ENCODE peak calls at places on chromosomes 13 and 19, in ten cellular contexts. H is suprapubic skin, E is germinal center, G is uterus, T is NCI-H1436, Z is aorta, N is NCI-H1092, Y is T follicular helper cell, V is NCI-H1417, R is neural progenitor cell. X is an unnamed sample.

GRCh38 chr19:39304701-39305571 is 8.7 kb downstream of the IFNL1 start:
- DNase-seq in H (peak), T (no peak), R (no peak), E (no peak), Z (peak), Y (no peak), G (no peak), N (no peak), V (no peak), X (no peak)

GRCh38 chr19:17950310-17951150 is 16.4 kb upstream of the KCNN1 start:
- DNase-seq in Z (peak), R (peak), E (no peak), T (peak), G (no peak), H (no peak), Y (peak), N (peak), V (peak), X (no peak)

GRCh38 chr19:18776736-18777135 is 14.4 kb downstream of the COMP start:
- DNase-seq in H (no peak), R (no peak), E (no peak), V (no peak), Y (no peak), Z (no peak), N (no peak), G (no peak), T (no peak), X (no peak)

GRCh38 chr19:22893855-22894270 is 61.8 kb downstream of the ZNF723 start:
- DNase-seq in E (no peak), H (no peak), N (no peak), Y (no peak), G (no peak), Z (no peak), V (no peak), R (no peak), T (no peak), X (no peak)

GRCh38 chr13:79541426-79542049 is 60.6 kb downstream of the NDFIP2 start:
- DNase-seq in R (peak), H (no peak), G (no peak), V (peak), Y (no peak), T (peak), E (peak), Z (no peak), N (peak), X (no peak)

GRCh38 chr19:35901854-35902661 is at the start of gene HCST:
- DNase-seq in N (no peak), Z (peak), T (no peak), H (no peak), V (no peak), E (peak), Y (peak), G (no peak), R (no peak), X (no peak)

GRCh38 chr13:25378528-25378927 is 6.8 kb downstream of the ATP8A2 start:
- DNase-seq in Z (no peak), T (no peak), N (no peak), E (no peak), V (no peak), R (no peak), G (no peak), Y (no peak), H (no peak), X (no peak)

GRCh38 chr13:42574011-42574410 is at the start of gene TNFSF11:
- DNase-seq in R (peak), Y (no peak), N (no peak), H (no peak), E (peak), Z (no peak), G (no peak), V (no peak), T (no peak), X (no peak)

GRCh38 chr13:104831823-104832222 is 1703.6 kb downstream of the EFNB2 start:
- DNase-seq in R (peak), E (no peak), Y (no peak), G (no peak), H (no peak), V (peak), N (no peak), Z (no peak), T (no peak), X (no peak)

GRCh38 chr19:13860679-13861391 is 16.1 kb upstream of the NANOS3 start:
- DNase-seq in T (no peak), Z (no peak), N (no peak), H (no peak), V (no peak), R (no peak), G (no peak), E (no peak), Y (no peak), X (no peak)

GRCh38 chr13:75666646-75667351 is 30.7 kb downstream of the LMO7 start:
- DNase-seq in E (no peak), N (no peak), Z (no peak), G (no peak), V (no peak), H (no peak), T (no peak), R (no peak), Y (no peak), X (no peak)

GRCh38 chr19:7874857-7875393 is 735 bp upstream of the PRR36 start:
- DNase-seq in G (no peak), T (no peak), Z (no peak), E (no peak), H (no peak), R (no peak), Y (no peak), N (no peak), V (no peak), X (no peak)

GRCh38 chr19:57759096-57759495 is 10.4 kb upstream of the ZNF586 start:
- DNase-seq in T (no peak), N (no peak), G (no peak), E (no peak), V (no peak), Z (no peak), Y (no peak), H (no peak), R (no peak), X (no peak)

GRCh38 chr19:57788114-57788692 is 18.7 kb downstream of the ZNF586 start:
- DNase-seq in G (no peak), T (no peak), R (no peak), N (no peak), V (no peak), H (no peak), Z (no peak), Y (no peak), E (no peak), X (no peak)

GRCh38 chr19:2602391-2603181 is 99.9 kb downstream of the GNG7 start:
- DNase-seq in N (no peak), V (no peak), G (peak), R (peak), T (no peak), H (peak), Z (peak), Y (no peak), E (no peak), X (no peak)

GRCh38 chr19:49808762-49809154 is 4.3 kb downstream of the FUZ start:
- DNase-seq in H (peak), E (peak), G (peak), Z (peak), V (peak), N (peak), T (peak), Y (peak), R (peak), X (peak)

GRCh38 chr19:5676105-5676671 is 4.1 kb downstream of the MICOS13 start:
- DNase-seq in V (no peak), H (no peak), G (no peak), Y (no peak), N (no peak), E (no peak), R (no peak), Z (no peak), T (no peak), X (no peak)

GRCh38 chr13:50396001-50396400 is 380.8 kb downstream of the KCNRG start:
- DNase-seq in G (no peak), R (no peak), E (no peak), Z (no peak), N (no peak), V (no peak), Y (no peak), T (no peak), H (no peak), X (peak)

GRCh38 chr19:29672933-29673336 is 7.7 kb downstream of the PLEKHF1 start:
- DNase-seq in E (peak), Z (no peak), G (no peak), H (no peak), V (no peak), T (no peak), R (no peak), Y (peak), N (no peak), X (no peak)

GRCh38 chr19:17824339-17824738 is 3.0 kb upstream of the INSL3 start:
- DNase-seq in N (no peak), G (no peak), Z (no peak), T (no peak), R (no peak), E (no peak), V (no peak), H (no peak), Y (no peak), X (no peak)

GRCh38 chr19:33094504-33095067 is 13.6 kb downstream of the GPATCH1 start:
- DNase-seq in E (no peak), Z (no peak), H (no peak), N (no peak), T (no peak), G (no peak), Y (no peak), V (no peak), R (no peak), X (no peak)

GRCh38 chr19:14138576-14139265 is 2.3 kb upstream of the ASF1B start:
- DNase-seq in V (no peak), G (no peak), Z (no peak), Y (no peak), N (no peak), E (no peak), T (no peak), R (no peak), H (no peak), X (no peak)

X was measured in retinal pigment epithelial cell.